ENCODE peak calls at places on chromosomes 11 and 22, in six cellular contexts. D is cardiac muscle cell, J is IMR-90, P is heart right ventricle, Y is progenitor cell of endocrine pancreas, G is spleen. L is an unnamed sample.
A peak's percentile ranks its signal among the peaks of the same experiment; 100 is the strongest.

GRCh38 chr11:6249822-6250555 is 9.6 kb upstream of the CCKBR start:
- DNase-seq in D (no peak), J (peak; percentile 85), P (peak; percentile 60), Y (no peak), G (no peak), L (no peak)

GRCh38 chr11:72829884-72830533 is 15.8 kb downstream of the ATG16L2 start:
- DNase-seq in D (no peak), J (no peak), P (no peak), Y (no peak), G (no peak), L (no peak)

GRCh38 chr11:46100670-46101069 is 20.6 kb downstream of the PHF21A start:
- DNase-seq in D (no peak), J (no peak), P (no peak), Y (no peak), G (no peak), L (no peak)

GRCh38 chr11:94706211-94706610 is 61.9 kb upstream of the AMOTL1 start:
- DNase-seq in D (no peak), J (peak; percentile 37), P (peak; percentile 50), Y (no peak), G (no peak), L (no peak)

GRCh38 chr22:38267086-38267485 is 5.7 kb downstream of the TMEM184B start:
- DNase-seq in D (no peak), J (peak; percentile 31), P (peak; percentile 87), Y (no peak), G (no peak), L (no peak)

GRCh38 chr11:10488121-10488580 is 33.1 kb downstream of the AMPD3 start:
- DNase-seq in D (no peak), J (peak; percentile 11), P (no peak), Y (no peak), G (no peak), L (no peak)

GRCh38 chr11:15258433-15259350 is 144.0 kb downstream of the INSC start:
- DNase-seq in D (peak; percentile 57), J (peak; percentile 34), P (no peak), Y (no peak), G (no peak), L (no peak)

GRCh38 chr11:3132831-3133455 is 32.2 kb downstream of the OSBPL5 start:
- DNase-seq in D (no peak), J (no peak), P (no peak), Y (no peak), G (peak; percentile 52), L (peak; percentile 36)

GRCh38 chr11:61264795-61265194 is 23.8 kb downstream of the PGA5 start:
- DNase-seq in D (no peak), J (no peak), P (no peak), Y (no peak), G (no peak), L (no peak)

GRCh38 chr11:78325274-78325781 is 92.3 kb downstream of the GAB2 start:
- DNase-seq in D (no peak), J (no peak), P (no peak), Y (no peak), G (no peak), L (no peak)

GRCh38 chr11:15923169-15923568 is 433.2 kb downstream of the SOX6 start:
- DNase-seq in D (no peak), J (no peak), P (no peak), Y (no peak), G (no peak), L (no peak)

GRCh38 chr22:47090591-47091240 is 328.3 kb downstream of the TBC1D22A start:
- DNase-seq in D (no peak), J (peak; percentile 60), P (no peak), Y (no peak), G (no peak), L (no peak)

GRCh38 chr11:97143463-97143862 is 753.6 kb downstream of the JRKL start:
- DNase-seq in D (no peak), J (no peak), P (no peak), Y (no peak), G (no peak), L (no peak)

GRCh38 chr11:28110108-28110838 is 2.1 kb downstream of the METTL15 start:
- DNase-seq in D (peak; percentile 76), J (peak; percentile 78), P (peak; percentile 76), Y (peak; percentile 30), G (peak; percentile 91), L (peak; percentile 37)

GRCh38 chr11:134754196-134754822 is 342.3 kb upstream of the B3GAT1 start:
- DNase-seq in D (no peak), J (no peak), P (no peak), Y (no peak), G (peak; percentile 32), L (no peak)

GRCh38 chr11:27395556-27396258 is 32.7 kb upstream of the CCDC34 start:
- DNase-seq in D (no peak), J (peak; percentile 76), P (no peak), Y (no peak), G (no peak), L (no peak)

GRCh38 chr11:65920035-65920802 is 993 bp downstream of the DRAP1 start:
- DNase-seq in D (no peak), J (no peak), P (peak; percentile 17), Y (peak; percentile 48), G (peak; percentile 87), L (no peak)

GRCh38 chr11:65625628-65626342 is 10.2 kb downstream of the PCNX3 start:
- DNase-seq in D (peak; percentile 64), J (no peak), P (peak; percentile 54), Y (no peak), G (peak; percentile 93), L (peak; percentile 61)

GRCh38 chr11:47415949-47416472 is 7.6 kb downstream of the SLC39A13 start:
- DNase-seq in D (no peak), J (peak; percentile 96), P (peak; percentile 86), Y (no peak), G (no peak), L (no peak)

GRCh38 chr11:10038916-10039315 is 255.1 kb downstream of the SBF2 start:
- DNase-seq in D (no peak), J (peak; percentile 39), P (no peak), Y (no peak), G (no peak), L (no peak)

DNA sequence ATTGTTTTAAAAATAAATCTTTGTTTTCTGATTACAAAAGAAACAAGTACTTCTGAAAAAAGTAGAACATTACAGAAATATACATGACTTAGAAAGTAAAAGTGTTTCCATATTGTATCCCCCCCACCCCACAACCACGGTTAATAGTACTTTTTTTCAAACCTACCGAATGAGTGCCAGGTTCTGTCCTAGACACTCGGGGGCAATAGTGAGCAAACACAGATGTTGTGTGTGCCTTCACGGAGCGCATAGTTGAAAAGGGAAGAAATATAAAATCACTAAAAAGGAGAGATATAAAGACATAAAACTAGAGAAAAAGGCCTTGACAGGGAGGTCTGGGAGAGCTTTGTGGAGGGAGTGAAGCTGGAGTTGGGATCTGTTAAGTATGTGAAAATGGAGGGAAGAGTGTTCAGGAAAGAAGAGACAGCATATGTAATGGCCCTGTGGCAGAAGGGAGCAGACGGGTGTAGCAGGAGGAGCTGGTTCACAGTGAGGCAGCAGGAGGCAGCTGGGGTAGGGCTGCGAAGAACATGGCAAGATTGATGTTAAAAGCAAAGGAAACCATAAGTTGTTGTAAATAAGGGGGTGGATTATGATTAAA is 42.1 kb upstream of the ALX4 start:
- DNase-seq in D (no peak), J (no peak), P (no peak), Y (no peak), G (no peak), L (no peak)
- TF ChIP-seq CTCF in D (peak; percentile 13), J (no peak), P (peak; percentile 25), Y (peak; percentile 15), G (no peak), L (no peak)

DNA sequence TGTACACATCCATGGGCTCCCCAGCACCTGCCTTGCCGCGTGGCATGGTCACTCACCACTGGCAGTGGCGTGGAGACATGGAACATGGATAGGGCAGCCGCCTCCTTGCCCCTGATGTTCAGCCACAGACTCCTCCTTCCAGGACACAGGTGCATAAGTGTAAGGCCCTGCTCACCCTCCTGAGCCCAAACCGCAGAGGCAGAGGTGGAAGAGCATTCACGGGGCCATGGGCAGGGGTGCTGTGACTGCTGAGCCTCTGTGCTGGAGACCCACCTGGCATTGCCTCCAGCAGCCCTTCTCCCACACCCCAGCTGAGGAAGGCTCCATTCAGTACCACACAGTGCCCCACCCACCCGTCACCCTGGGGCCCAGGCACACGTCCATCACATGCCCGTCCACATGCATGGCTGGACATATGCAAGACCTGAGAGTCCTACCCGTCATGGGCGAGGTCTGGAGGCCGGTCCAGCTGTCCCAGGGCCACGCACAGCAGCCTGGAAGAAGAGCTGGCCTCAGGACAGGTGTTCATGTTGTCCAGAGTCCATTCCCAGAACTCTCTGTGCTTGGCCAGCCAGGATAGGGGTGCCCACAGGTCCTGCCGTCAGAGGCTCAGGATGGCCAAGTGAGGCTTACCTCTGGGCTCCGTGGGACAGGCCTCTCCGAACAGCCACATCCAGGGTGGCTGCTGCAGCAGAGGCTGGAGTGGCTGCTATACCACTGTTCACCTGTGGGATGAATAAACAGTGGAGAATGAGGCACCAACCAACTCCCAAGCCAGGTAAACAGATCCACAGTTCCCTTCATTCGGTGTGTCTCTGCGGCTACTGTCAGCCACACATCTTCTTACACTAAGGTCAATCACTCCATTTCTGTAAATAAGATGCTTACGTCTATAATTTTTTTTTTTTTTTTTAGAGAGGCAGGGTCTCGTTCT is 1.7 kb upstream of the TUBGCP6 start:
- DNase-seq in D (no peak), J (no peak), P (no peak), Y (no peak), G (no peak), L (no peak)
- TF ChIP-seq CTCF in D (no peak), J (no peak), P (no peak), Y (peak; percentile 35), G (no peak), L (peak; percentile 29)

GRCh38 chr11:82858133-82858532 is 42.1 kb downstream of the PRCP start:
- DNase-seq in D (no peak), J (no peak), P (no peak), Y (no peak), G (no peak), L (no peak)
- TF ChIP-seq CTCF in D (no peak), J (no peak), P (no peak), Y (no peak), G (no peak), L (no peak)

GRCh38 chr11:70043482-70043881 is 34.6 kb upstream of the ANO1 start:
- DNase-seq in D (no peak), J (no peak), P (no peak), Y (no peak), G (no peak), L (no peak)

GRCh38 chr11:70050243-70050642 is 27.9 kb upstream of the ANO1 start:
- DNase-seq in D (no peak), J (no peak), P (no peak), Y (no peak), G (no peak), L (no peak)

GRCh38 chr11:70046089-70046488 is 32.0 kb upstream of the ANO1 start:
- DNase-seq in D (no peak), J (no peak), P (no peak), Y (no peak), G (no peak), L (no peak)

GRCh38 chr11:70049045-70049444 is 29.1 kb upstream of the ANO1 start:
- DNase-seq in D (no peak), J (no peak), P (no peak), Y (no peak), G (no peak), L (no peak)

GRCh38 chr11:70048279-70049024 is 29.7 kb upstream of the ANO1 start:
- DNase-seq in D (peak; percentile 11), J (no peak), P (no peak), Y (no peak), G (no peak), L (no peak)
- TF ChIP-seq CTCF in D (peak; percentile 35), J (peak; percentile 28), P (peak; percentile 27), Y (peak; percentile 40), G (peak; percentile 9), L (no peak)

GRCh38 chr11:108117746-108118371 is 3.5 kb upstream of the ACAT1 start:
- DNase-seq in D (peak; percentile 21), J (peak; percentile 76), P (no peak), Y (no peak), G (no peak), L (no peak)
- TF ChIP-seq CTCF in D (peak; percentile 53), J (peak; percentile 69), P (peak; percentile 68), Y (peak; percentile 64), G (peak; percentile 41), L (peak; percentile 36)

L was measured in glutamatergic neuron.